ENCODE peak calls at places on chromosomes 3 and 15, in seven cellular contexts. P, V, T, A, C, H and E are unnamed samples.

GRCh38 chr3:150222646-150223045 is 185.5 kb upstream of the TSC22D2 start:
- DNase-seq in P (no peak), V (peak), T (no peak), A (no peak), C (no peak), H (no peak), E (no peak)

GRCh38 chr3:193727089-193727488 is 134.1 kb downstream of the OPA1 start:
- DNase-seq in P (no peak), V (no peak), T (no peak), A (no peak), C (no peak), H (no peak), E (no peak)

GRCh38 chr3:58323795-58324674 is 8.7 kb upstream of the PXK start:
- DNase-seq in P (no peak), V (no peak), T (peak), A (no peak), C (peak), H (no peak), E (no peak)

GRCh38 chr3:111668321-111668720 is 73.2 kb upstream of the ZBED2 start:
- DNase-seq in P (no peak), V (no peak), T (no peak), A (no peak), C (no peak), H (no peak), E (no peak)

GRCh38 chr15:90143176-90143655 is 40.9 kb upstream of the IDH2 start:
- DNase-seq in P (peak), V (peak), T (peak), A (peak), C (no peak), H (peak), E (peak)

GRCh38 chr3:46280105-46280797 is 38.0 kb downstream of the CCR3 start:
- DNase-seq in P (no peak), V (no peak), T (peak), A (peak), C (peak), H (peak), E (peak)

GRCh38 chr3:55427739-55428138 is 59.4 kb downstream of the WNT5A start:
- DNase-seq in P (no peak), V (no peak), T (no peak), A (no peak), C (no peak), H (no peak), E (no peak)

GRCh38 chr15:39409876-39410505 is 170.9 kb upstream of the THBS1 start:
- DNase-seq in P (no peak), V (no peak), T (no peak), A (no peak), C (peak), H (peak), E (no peak)

GRCh38 chr3:72441284-72441994 is 406.8 kb downstream of the SHQ1 start:
- DNase-seq in P (no peak), V (no peak), T (peak), A (no peak), C (peak), H (peak), E (no peak)

GRCh38 chr15:74173545-74174215 is at the start of gene ISLR:
- DNase-seq in P (no peak), V (no peak), T (no peak), A (peak), C (peak), H (peak), E (peak)

DNA sequence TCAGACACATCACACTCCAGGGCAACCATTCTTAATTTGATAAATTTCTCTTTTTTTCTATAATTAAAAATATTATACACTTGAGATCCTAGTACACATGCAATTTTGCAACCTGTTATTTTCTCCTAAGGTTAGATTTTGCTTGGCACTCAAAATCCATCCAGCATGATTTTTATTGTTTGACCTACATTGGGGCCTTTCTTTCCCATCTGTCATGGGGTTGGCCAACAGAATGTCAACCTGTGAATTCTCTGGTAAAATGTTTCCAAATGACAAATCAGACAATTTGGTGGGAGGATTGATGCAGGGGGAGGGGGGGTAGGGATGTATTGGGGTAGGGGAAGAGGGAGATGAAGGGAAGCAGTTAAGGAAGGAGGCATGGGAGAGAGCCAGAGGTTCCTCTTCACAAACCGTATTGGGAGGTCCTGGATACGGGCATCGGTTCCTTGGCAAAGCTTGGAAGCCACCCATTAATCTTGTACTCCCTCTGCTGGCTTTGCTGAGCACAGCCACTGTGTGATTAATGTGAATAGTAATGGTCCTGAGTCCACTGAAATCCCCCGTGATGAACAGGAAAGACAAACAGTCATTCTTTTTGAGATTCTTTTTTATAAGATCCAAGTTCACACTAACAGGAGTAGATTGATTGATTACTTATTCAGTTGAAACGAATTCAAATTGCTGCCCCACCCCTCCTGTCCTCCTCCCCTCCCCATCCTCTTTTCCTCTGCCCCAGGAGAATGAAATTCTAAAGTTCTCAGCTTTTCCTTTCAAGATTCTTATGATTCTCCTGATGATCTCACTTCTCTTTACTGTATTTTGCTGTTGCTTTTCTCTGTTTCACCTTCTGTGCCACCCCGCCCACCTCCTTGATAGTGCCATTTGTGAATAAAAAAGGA is 82.2 kb upstream of the SLC25A26 start:
- DNase-seq in P (peak), V (peak), T (peak), A (peak), C (peak), H (peak), E (peak)
- TF ChIP-seq CTCF in P (peak), V (peak), T (peak), A (peak), C (peak), H (peak), E (peak)

GRCh38 chr3:119690043-119690656 is 12.7 kb upstream of the CFAP91 start:
- DNase-seq in P (no peak), V (no peak), T (peak), A (peak), C (peak), H (peak), E (peak)
- TF ChIP-seq CTCF in P (peak), V (peak), T (peak), A (peak), C (peak), H (peak), E (peak)

GRCh38 chr3:64270861-64271260 is 45.6 kb upstream of the PRICKLE2 start:
- DNase-seq in P (no peak), V (no peak), T (no peak), A (no peak), C (no peak), H (no peak), E (no peak)

GRCh38 chr3:64272271-64272670 is 47.0 kb upstream of the PRICKLE2 start:
- DNase-seq in P (no peak), V (no peak), T (no peak), A (no peak), C (no peak), H (no peak), E (no peak)

GRCh38 chr3:64272842-64273241 is 47.6 kb upstream of the PRICKLE2 start:
- DNase-seq in P (no peak), V (no peak), T (no peak), A (no peak), C (no peak), H (no peak), E (no peak)

GRCh38 chr3:64278631-64279030 is 53.4 kb upstream of the PRICKLE2 start:
- DNase-seq in P (no peak), V (no peak), T (no peak), A (no peak), C (peak), H (peak), E (no peak)

GRCh38 chr3:64276131-64276530 is 50.9 kb upstream of the PRICKLE2 start:
- DNase-seq in P (no peak), V (no peak), T (peak), A (no peak), C (no peak), H (no peak), E (no peak)
- TF ChIP-seq CTCF in P (no peak), V (no peak), T (no peak), A (no peak), C (no peak), H (no peak), E (no peak)

GRCh38 chr3:51390600-51391074 is 448 bp upstream of the RBM15B start:
- DNase-seq in P (no peak), V (no peak), T (no peak), A (no peak), C (no peak), H (no peak), E (no peak)
- TF ChIP-seq CTCF in P (no peak), V (no peak), T (no peak), A (no peak), C (no peak), H (no peak), E (no peak)

DNA sequence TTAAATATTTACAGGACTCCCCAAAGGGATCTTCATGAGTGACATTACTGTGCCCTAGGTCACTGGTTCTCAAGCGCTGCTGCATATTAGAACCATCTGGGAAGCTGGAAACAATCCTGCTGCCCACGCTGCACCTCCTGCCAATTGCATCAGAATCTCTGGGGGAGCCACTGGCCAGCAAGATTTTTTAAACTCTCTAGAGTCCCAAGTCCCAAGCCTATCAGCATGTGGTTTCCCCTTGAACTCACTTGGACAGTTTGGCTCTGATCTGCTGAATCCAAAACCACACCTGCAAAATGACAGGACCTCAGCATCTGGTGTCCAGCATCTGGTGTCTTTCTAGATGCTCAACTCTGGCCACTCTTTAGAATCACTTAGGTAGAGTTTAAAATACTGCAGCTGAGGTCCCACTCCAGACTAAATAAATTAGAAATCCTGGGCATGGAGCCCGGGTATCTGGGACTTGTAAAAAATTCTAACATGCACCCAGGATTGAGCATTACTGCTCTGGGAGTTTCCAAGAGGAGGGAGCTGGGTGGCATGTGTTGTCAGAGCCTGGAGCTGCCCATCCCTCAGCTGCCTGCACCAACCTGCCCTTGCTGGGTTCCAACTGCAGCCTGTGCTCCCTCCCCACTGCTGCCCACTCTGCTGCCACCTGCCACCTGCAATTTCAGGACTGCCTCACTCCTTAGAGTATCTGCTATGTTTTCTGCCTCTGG is 311.3 kb downstream of the SLC9A9 start:
- DNase-seq in P (no peak), V (no peak), T (peak), A (peak), C (peak), H (peak), E (peak)
- TF ChIP-seq CTCF in P (no peak), V (no peak), T (no peak), A (no peak), C (no peak), H (no peak), E (no peak)

GRCh38 chr15:49606594-49606993 is 14.0 kb downstream of the FAM227B start:
- DNase-seq in P (no peak), V (no peak), T (no peak), A (no peak), C (no peak), H (peak), E (no peak)
- TF ChIP-seq CTCF in P (no peak), V (no peak), T (peak), A (no peak), C (peak), H (no peak), E (peak)

GRCh38 chr15:78938608-78939488 is 6.0 kb downstream of the CTSH start:
- DNase-seq in P (peak), V (no peak), T (no peak), A (peak), C (peak), H (no peak), E (no peak)

GRCh38 chr15:78933187-78934062 is 11.4 kb downstream of the CTSH start:
- DNase-seq in P (no peak), V (no peak), T (no peak), A (no peak), C (no peak), H (no peak), E (no peak)

GRCh38 chr15:78934063-78935023 is 10.5 kb downstream of the CTSH start:
- DNase-seq in P (no peak), V (no peak), T (no peak), A (no peak), C (peak), H (peak), E (no peak)

GRCh38 chr15:78932216-78932808 is 12.5 kb downstream of the CTSH start:
- DNase-seq in P (no peak), V (no peak), T (no peak), A (no peak), C (no peak), H (no peak), E (no peak)

DNA sequence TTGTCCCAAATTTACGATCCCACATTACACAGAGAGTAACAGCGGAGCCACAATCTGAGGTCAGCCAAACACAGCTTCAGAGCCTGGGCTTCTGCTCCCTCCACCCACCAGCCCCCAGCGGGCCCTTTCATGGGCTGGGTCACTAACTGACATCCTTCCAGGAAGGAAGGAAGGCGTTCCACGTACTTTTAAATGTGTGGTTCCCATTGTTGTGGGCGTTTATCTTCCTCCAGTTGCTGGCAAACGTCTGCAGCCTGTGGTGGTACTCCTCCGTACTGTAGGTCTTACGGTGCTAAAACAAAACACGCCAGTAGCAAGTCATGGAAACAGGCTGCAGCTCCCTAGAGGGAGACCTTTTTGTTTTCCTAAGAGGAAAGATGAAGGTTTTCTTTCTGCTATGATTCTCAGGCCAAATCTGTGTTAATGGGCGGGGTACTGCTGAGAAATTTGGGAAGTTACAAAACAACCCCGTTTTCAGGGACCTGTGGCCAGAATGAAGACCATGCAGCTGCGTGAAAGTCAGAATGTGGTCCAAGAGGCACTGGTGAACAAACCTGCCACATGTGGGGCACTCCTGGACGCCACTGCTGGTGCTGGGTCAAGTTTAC is 7.6 kb downstream of the CTSH start:
- DNase-seq in P (no peak), V (no peak), T (no peak), A (peak), C (peak), H (peak), E (peak)
- TF ChIP-seq CTCF in P (no peak), V (no peak), T (no peak), A (no peak), C (no peak), H (no peak), E (no peak)

GRCh38 chr3:195555110-195555509 is 12.0 kb upstream of the PPP1R2 start:
- DNase-seq in P (no peak), V (no peak), T (no peak), A (no peak), C (no peak), H (no peak), E (no peak)

GRCh38 chr3:195557327-195557726 is 14.2 kb upstream of the PPP1R2 start:
- DNase-seq in P (no peak), V (no peak), T (no peak), A (no peak), C (no peak), H (no peak), E (no peak)

GRCh38 chr3:195554458-195554857 is 11.3 kb upstream of the PPP1R2 start:
- DNase-seq in P (no peak), V (no peak), T (no peak), A (no peak), C (no peak), H (no peak), E (no peak)

GRCh38 chr3:195558602-195559001 is 15.5 kb upstream of the PPP1R2 start:
- DNase-seq in P (no peak), V (peak), T (peak), A (peak), C (peak), H (peak), E (peak)

GRCh38 chr3:195556390-195556789 is 13.3 kb upstream of the PPP1R2 start:
- DNase-seq in P (no peak), V (no peak), T (no peak), A (no peak), C (no peak), H (peak), E (peak)
- TF ChIP-seq CTCF in P (peak), V (peak), T (no peak), A (no peak), C (peak), H (peak), E (peak)